ENCODE peak calls at places on chromosome 21, in nine cellular contexts. R is sigmoid colon, K is pancreas, O is lung, D is GM10248, W is cardiac fibroblast, F is AG04449, I is HFFc6, Z is neural crest cell. U is an unnamed sample.

GRCh38 chr21:18265955-18266354 is 21.3 kb downstream of the CHODL start:
- DNase-seq in R (no peak), K (no peak), O (no peak), D (no peak), W (peak; percentile 2), F (no peak), I (no peak), Z (no peak), U (peak; percentile 1)

GRCh38 chr21:38679531-38679930 is 126.2 kb upstream of the ETS2 start:
- DNase-seq in R (no peak), K (no peak), O (no peak), D (peak; percentile 48), W (peak; percentile 72), F (peak; percentile 2), I (peak; percentile 71), Z (no peak), U (peak; percentile 74)

GRCh38 chr21:34186119-34186719 is 112.8 kb downstream of the MRPS6 start:
- DNase-seq in R (no peak), K (no peak), O (no peak), D (no peak), W (peak; percentile 26), F (no peak), I (no peak), Z (no peak), U (no peak)

GRCh38 chr21:46639489-46640386 is 4.3 kb downstream of the PRMT2 start:
- DNase-seq in R (no peak), K (no peak), O (no peak), D (no peak), W (peak; percentile 57), F (no peak), I (peak; percentile 25), Z (no peak), U (peak; percentile 50)

GRCh38 chr21:34862951-34863350 is 186.2 kb downstream of the RUNX1 start:
- DNase-seq in R (no peak), K (no peak), O (no peak), D (no peak), W (no peak), F (no peak), I (no peak), Z (no peak), U (no peak)

GRCh38 chr21:14318598-14318997 is 64.3 kb downstream of the HSPA13 start:
- DNase-seq in R (no peak), K (no peak), O (no peak), D (no peak), W (no peak), F (no peak), I (no peak), Z (no peak), U (no peak)

GRCh38 chr21:27462786-27463185 is 495.9 kb upstream of the ADAMTS5 start:
- DNase-seq in R (no peak), K (no peak), O (no peak), D (no peak), W (no peak), F (no peak), I (no peak), Z (no peak), U (no peak)

GRCh38 chr21:45954271-45954670 is 27.3 kb upstream of the COL6A1 start:
- DNase-seq in R (peak; percentile 81), K (no peak), O (no peak), D (no peak), W (peak; percentile 76), F (no peak), I (peak; percentile 30), Z (no peak), U (peak; percentile 53)

GRCh38 chr21:29072873-29073221 is 601 bp downstream of the CCT8 start:
- DNase-seq in R (no peak), K (no peak), O (no peak), D (no peak), W (peak; percentile 34), F (no peak), I (peak; percentile 16), Z (no peak), U (peak; percentile 49)

GRCh38 chr21:44695641-44696040 is 1.3 kb upstream of the KRTAP10-12 start:
- DNase-seq in R (no peak), K (no peak), O (no peak), D (no peak), W (no peak), F (no peak), I (no peak), Z (no peak), U (no peak)

GRCh38 chr21:44700101-44701022 is 3.4 kb downstream of the KRTAP10-12 start:
- DNase-seq in R (no peak), K (no peak), O (no peak), D (no peak), W (no peak), F (no peak), I (no peak), Z (no peak), U (no peak)

GRCh38 chr21:44696572-44696971 is 400 bp upstream of the KRTAP10-12 start:
- DNase-seq in R (no peak), K (no peak), O (no peak), D (no peak), W (no peak), F (no peak), I (no peak), Z (no peak), U (no peak)

GRCh38 chr21:44699502-44700001 is 2.6 kb downstream of the KRTAP10-12 start:
- DNase-seq in R (no peak), K (no peak), O (peak; percentile 22), D (no peak), W (no peak), F (no peak), I (no peak), Z (no peak), U (no peak)

DNA sequence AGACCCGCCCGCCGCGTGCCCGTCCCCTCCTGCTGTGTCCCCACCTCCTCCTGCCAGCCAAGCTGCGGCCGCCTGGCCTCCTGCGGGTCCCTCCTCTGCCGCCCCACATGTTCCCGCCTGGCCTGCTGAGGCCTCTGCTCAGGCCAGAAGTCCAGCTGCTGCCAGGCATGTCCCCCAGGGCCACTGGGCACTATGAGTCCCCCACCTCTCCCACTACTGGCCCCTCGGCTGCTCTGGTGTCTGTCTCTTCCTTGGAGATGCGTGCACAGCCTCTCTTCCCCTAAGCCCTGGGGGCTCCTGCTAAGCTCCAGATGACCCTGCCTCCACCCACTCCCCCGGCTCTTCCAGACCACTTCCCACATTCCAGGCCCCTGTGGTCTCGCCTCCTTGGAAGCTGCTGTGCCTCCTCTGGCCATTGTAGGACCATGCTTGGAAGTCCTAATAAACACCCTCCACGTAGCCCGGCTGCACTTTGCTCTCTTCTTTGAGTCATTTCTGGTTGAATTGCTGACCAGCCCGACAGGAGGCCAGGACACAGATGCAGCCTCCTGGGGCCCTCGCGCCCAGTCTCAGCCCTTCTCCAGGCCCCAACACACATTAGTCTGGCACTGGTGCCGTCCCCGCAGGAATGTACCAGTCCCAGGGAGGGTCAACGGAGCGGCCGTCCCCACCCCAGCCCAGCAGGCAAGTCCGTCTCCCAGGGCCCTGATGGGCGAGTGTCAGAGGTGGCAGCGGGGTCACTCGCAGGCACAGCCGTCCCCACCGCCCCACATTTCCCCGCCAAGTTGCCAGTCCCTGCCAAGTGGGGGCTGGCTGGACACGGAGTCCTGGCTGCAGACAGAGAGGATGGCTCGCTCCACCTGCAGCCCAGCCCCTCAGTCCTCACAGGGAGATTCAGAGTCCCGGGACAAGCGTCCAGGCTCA is 1.1 kb downstream of the KRTAP10-12 start:
- DNase-seq in R (no peak), K (no peak), O (peak; percentile 25), D (no peak), W (no peak), F (no peak), I (no peak), Z (no peak), U (no peak)
- TF ChIP-seq CTCF in R (no peak), K (no peak), O (no peak), D (no peak), W (no peak), F (no peak), I (no peak), Z (no peak), U (no peak)

GRCh38 chr21:43268804-43269186 is 100.0 kb downstream of the CRYAA start:
- DNase-seq in R (no peak), K (no peak), O (no peak), D (no peak), W (no peak), F (no peak), I (no peak), Z (no peak), U (no peak)
- TF ChIP-seq CTCF in R (no peak), K (no peak), O (no peak), D (no peak), W (peak; percentile 1), F (no peak), I (no peak), Z (no peak), U (no peak)

GRCh38 chr21:31850886-31851285 is 21.9 kb upstream of the HUNK start:
- DNase-seq in R (no peak), K (no peak), O (no peak), D (no peak), W (no peak), F (no peak), I (no peak), Z (no peak), U (no peak)

GRCh38 chr21:31845151-31845550 is 27.7 kb upstream of the HUNK start:
- DNase-seq in R (no peak), K (no peak), O (no peak), D (no peak), W (no peak), F (no peak), I (no peak), Z (no peak), U (no peak)

GRCh38 chr21:31846690-31847089 is 26.1 kb upstream of the HUNK start:
- DNase-seq in R (no peak), K (no peak), O (no peak), D (no peak), W (no peak), F (no peak), I (no peak), Z (no peak), U (no peak)

GRCh38 chr21:31848339-31848985 is 24.4 kb upstream of the HUNK start:
- DNase-seq in R (no peak), K (no peak), O (no peak), D (no peak), W (no peak), F (no peak), I (no peak), Z (no peak), U (no peak)
- TF ChIP-seq CTCF in R (no peak), K (no peak), O (no peak), D (no peak), W (no peak), F (no peak), I (no peak), Z (no peak), U (no peak)

DNA sequence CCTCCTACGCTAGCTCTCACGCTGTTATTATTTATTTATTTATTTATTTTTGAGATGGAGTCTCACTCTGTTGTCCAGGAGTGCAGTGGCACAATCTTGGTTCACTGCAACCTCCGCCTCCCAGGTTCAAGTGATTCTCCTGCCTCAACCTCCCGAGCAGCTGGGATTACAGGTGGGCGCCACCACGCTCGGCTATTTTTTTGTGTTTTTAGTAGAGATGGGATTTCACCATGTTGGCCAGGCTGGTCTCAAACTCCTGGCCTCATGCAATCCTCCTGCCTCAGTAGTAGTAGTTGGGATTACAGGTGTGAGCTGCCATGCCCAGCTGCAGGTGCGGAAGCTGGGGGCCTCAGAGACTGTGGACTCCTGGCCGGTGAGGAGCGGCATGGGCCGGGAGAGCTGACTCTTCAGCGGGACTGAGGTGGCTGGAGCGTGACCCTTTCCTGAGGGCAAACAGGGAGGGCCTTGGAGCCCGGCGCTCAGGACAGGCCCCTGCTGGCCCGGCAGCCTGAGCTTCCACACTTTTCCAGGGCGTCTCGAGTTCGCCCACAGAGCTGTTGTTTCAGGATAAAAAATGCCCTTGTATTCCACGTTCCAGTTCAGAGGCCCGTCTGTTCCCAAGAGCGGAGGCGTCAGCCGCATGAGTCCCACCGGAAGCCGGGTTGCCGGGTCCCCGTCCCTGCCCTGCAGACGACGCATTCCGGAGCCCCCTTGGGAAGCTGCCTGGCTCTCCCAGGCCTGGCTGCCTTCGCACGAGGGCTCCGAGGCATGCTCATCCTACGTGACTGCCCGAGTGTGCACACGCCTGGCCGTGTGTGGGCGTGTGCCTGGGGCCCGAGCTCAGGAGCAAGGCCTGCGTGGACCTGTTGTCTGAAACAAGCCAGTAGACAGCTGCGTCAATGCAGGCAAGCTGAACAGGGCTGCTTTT is 126.2 kb downstream of the SIK1 start:
- DNase-seq in R (no peak), K (no peak), O (no peak), D (no peak), W (peak; percentile 49), F (no peak), I (no peak), Z (no peak), U (peak; percentile 40)
- TF ChIP-seq CTCF in R (no peak), K (no peak), O (no peak), D (no peak), W (no peak), F (no peak), I (no peak), Z (no peak), U (no peak)

U was measured in fibroblast of pulmonary artery.